ENCODE peak calls at places on chromosomes 16 and 17, in four cellular contexts. C is mucosa of gallbladder, G is HS-27A, T is progenitor cell of endocrine pancreas. K is an unnamed sample.
A peak's percentile ranks its signal among the peaks of the same experiment; 100 is the strongest.

GRCh38 chr17:38415250-38416194 is 12.7 kb upstream of the ARHGAP23 start:
- DNase-seq in C (no peak), G (no peak), T (no peak), K (no peak)

GRCh38 chr17:81342700-81343070 is 47.6 kb upstream of the SLC38A10 start:
- DNase-seq in C (no peak), G (no peak), T (no peak), K (no peak)

GRCh38 chr16:75486666-75487313 is 8.5 kb downstream of the CHST6 start:
- DNase-seq in C (no peak), G (no peak), T (no peak), K (no peak)

GRCh38 chr16:8716592-8716991 is 42.2 kb downstream of the ABAT start:
- DNase-seq in C (no peak), G (no peak), T (no peak), K (no peak)

GRCh38 chr17:5631958-5632357 is 47.6 kb upstream of the NLRP1 start:
- DNase-seq in C (no peak), G (no peak), T (no peak), K (no peak)

GRCh38 chr17:57915532-57915931 is 39.7 kb downstream of the CUEDC1 start:
- DNase-seq in C (no peak), G (no peak), T (no peak), K (no peak)

GRCh38 chr16:2008631-2009301 is 855 bp downstream of the ZNF598 start:
- DNase-seq in C (no peak), G (no peak), T (no peak), K (no peak)

GRCh38 chr16:535446-536405 is 8.2 kb downstream of the CAPN15 start:
- DNase-seq in C (peak; percentile 65), G (peak; percentile 51), T (no peak), K (no peak)

GRCh38 chr17:8225813-8226535 is 15.6 kb upstream of the AURKB start:
- DNase-seq in C (peak; percentile 62), G (no peak), T (no peak), K (peak; percentile 38)

GRCh38 chr17:72514888-72515287 is 394.1 kb downstream of the SOX9 start:
- DNase-seq in C (no peak), G (no peak), T (no peak), K (no peak)

GRCh38 chr16:21593530-21594289 is 5.7 kb upstream of the METTL9 start:
- DNase-seq in C (no peak), G (no peak), T (no peak), K (no peak)

GRCh38 chr16:51393381-51394005 is 242.4 kb upstream of the SALL1 start:
- DNase-seq in C (no peak), G (no peak), T (no peak), K (no peak)

GRCh38 chr17:82956726-82957468 is 117.1 kb upstream of the ZNF750 start:
- DNase-seq in C (no peak), G (no peak), T (no peak), K (no peak)

GRCh38 chr17:56979091-56979480 is 1.2 kb downstream of the SCPEP1 start:
- DNase-seq in C (no peak), G (no peak), T (no peak), K (no peak)

GRCh38 chr16:69253796-69254426 is 57.2 kb upstream of the VPS4A start:
- DNase-seq in C (no peak), G (no peak), T (no peak), K (no peak)

GRCh38 chr16:2004795-2005517 is 4.7 kb downstream of the ZNF598 start:
- DNase-seq in C (no peak), G (no peak), T (no peak), K (no peak)

GRCh38 chr17:61486135-61487120 is 34.2 kb downstream of the TBX4 start:
- DNase-seq in C (no peak), G (no peak), T (no peak), K (no peak)

GRCh38 chr17:43366809-43367587 is 31.8 kb upstream of the ARL4D start:
- DNase-seq in C (no peak), G (no peak), T (no peak), K (no peak)

GRCh38 chr17:29855686-29856085 is 74.3 kb downstream of the SSH2 start:
- DNase-seq in C (no peak), G (no peak), T (no peak), K (no peak)

GRCh38 chr16:85699628-85700027 is 10.9 kb upstream of the GINS2 start:
- DNase-seq in C (no peak), G (no peak), T (no peak), K (no peak)

GRCh38 chr16:84986102-84986501 is 25.2 kb downstream of the ZDHHC7 start:
- DNase-seq in C (no peak), G (no peak), T (no peak), K (no peak)

GRCh38 chr16:87740441-87740840 is 25.3 kb downstream of the KLHDC4 start:
- DNase-seq in C (no peak), G (no peak), T (no peak), K (no peak)

GRCh38 chr17:32878211-32878610 is 1.3 kb upstream of the MYO1D start:
- DNase-seq in C (peak; percentile 37), G (no peak), T (no peak), K (no peak)

GRCh38 chr16:4692460-4693295 is 684 bp upstream of the NUDT16L1 start:
- DNase-seq in C (peak; percentile 19), G (no peak), T (no peak), K (no peak)

GRCh38 chr17:50841277-50841948 is 6.0 kb downstream of the WFIKKN2 start:
- DNase-seq in C (no peak), G (no peak), T (no peak), K (no peak)

GRCh38 chr17:17663160-17664072 is 17.8 kb upstream of the RAI1 start:
- DNase-seq in C (peak; percentile 45), G (peak; percentile 46), T (peak; percentile 34), K (peak; percentile 57)

GRCh38 chr16:75202069-75202590 is 4.8 kb downstream of the CTRB2 start:
- DNase-seq in C (no peak), G (no peak), T (no peak), K (no peak)

GRCh38 chr17:27351741-27352140 is 57.8 kb downstream of the WSB1 start:
- DNase-seq in C (no peak), G (no peak), T (no peak), K (no peak)

GRCh38 chr17:17819561-17819995 is 17.2 kb downstream of the SREBF1 start:
- DNase-seq in C (peak; percentile 91), G (no peak), T (no peak), K (no peak)

GRCh38 chr17:16496820-16497489 is 5.0 kb upstream of the LRRC75A start:
- DNase-seq in C (no peak), G (no peak), T (no peak), K (no peak)

GRCh38 chr16:11224894-11225676 is 30.9 kb downstream of the SOCS1 start:
- DNase-seq in C (peak; percentile 40), G (no peak), T (no peak), K (no peak)

GRCh38 chr16:75679366-75679765 is 2.6 kb upstream of the CPHXL2 start:
- DNase-seq in C (no peak), G (no peak), T (no peak), K (no peak)

GRCh38 chr16:15639061-15639568 is 3.8 kb downstream of the MARF1 start:
- DNase-seq in C (no peak), G (no peak), T (no peak), K (no peak)

GRCh38 chr17:82246365-82247174 is 17.7 kb downstream of the SLC16A3 start:
- DNase-seq in C (peak; percentile 73), G (no peak), T (no peak), K (no peak)

GRCh38 chr16:2512920-2513404 is 790 bp upstream of the ATP6V0C start:
- DNase-seq in C (no peak), G (no peak), T (no peak), K (no peak)

GRCh38 chr16:86598607-86599318 is 20.4 kb downstream of the FOXL1 start:
- DNase-seq in C (no peak), G (no peak), T (no peak), K (no peak)